ENCODE peak calls at places on chromosomes 11 and 22, in eight cellular contexts. H, W, F, A, R, K, B and N are unnamed samples.

GRCh38 chr11:106162190-106162589 is 84.7 kb downstream of the AASDHPPT start:
- DNase-seq in H (no peak), W (no peak), F (no peak), A (no peak), R (no peak), K (no peak), B (no peak), N (no peak)

GRCh38 chr22:25395915-25396314 is 168.6 kb upstream of the GRK3 start:
- DNase-seq in H (no peak), W (no peak), F (no peak), A (no peak), R (no peak), K (no peak), B (no peak), N (no peak)

GRCh38 chr11:102843474-102843873 is at the start of gene MMP3:
- DNase-seq in H (no peak), W (no peak), F (peak), A (no peak), R (no peak), K (no peak), B (no peak), N (no peak)

GRCh38 chr11:44139565-44140313 is 44.3 kb downstream of the EXT2 start:
- DNase-seq in H (no peak), W (no peak), F (no peak), A (no peak), R (no peak), K (no peak), B (no peak), N (no peak)

GRCh38 chr11:129930743-129931142 is 35.4 kb upstream of the NFRKB start:
- DNase-seq in H (no peak), W (no peak), F (no peak), A (no peak), R (no peak), K (no peak), B (no peak), N (no peak)

GRCh38 chr11:132278801-132279574 is 908.6 kb downstream of the NTM start:
- DNase-seq in H (peak), W (no peak), F (peak), A (no peak), R (no peak), K (no peak), B (no peak), N (no peak)

GRCh38 chr11:115716577-115717214 is 212.5 kb upstream of the CADM1 start:
- DNase-seq in H (no peak), W (peak), F (no peak), A (no peak), R (no peak), K (no peak), B (no peak), N (no peak)

GRCh38 chr11:121661796-121662508 is 209.2 kb upstream of the SORL1-AS1 start:
- DNase-seq in H (no peak), W (no peak), F (peak), A (no peak), R (no peak), K (no peak), B (no peak), N (no peak)

GRCh38 chr22:20551805-20552449 is 44.5 kb downstream of the MED15 start:
- DNase-seq in H (no peak), W (peak), F (no peak), A (peak), R (peak), K (no peak), B (peak), N (no peak)

GRCh38 chr11:342328-342727 is 21.7 kb upstream of the IFITM3 start:
- DNase-seq in H (no peak), W (no peak), F (no peak), A (no peak), R (no peak), K (no peak), B (no peak), N (no peak)

GRCh38 chr11:56624661-56625110 is 10.0 kb upstream of the OR5M1 start:
- DNase-seq in H (peak), W (no peak), F (peak), A (no peak), R (no peak), K (no peak), B (no peak), N (no peak)

GRCh38 chr11:128471138-128471661 is 116.2 kb downstream of the ETS1 start:
- DNase-seq in H (peak), W (no peak), F (no peak), A (peak), R (no peak), K (no peak), B (no peak), N (no peak)
- TF ChIP-seq POLR2A in H (peak), W (no peak), F (no peak), A (no peak), R (no peak), K (no peak), B (no peak), N (no peak)

GRCh38 chr11:47714554-47715081 is 551 bp downstream of the AGBL2 start:
- DNase-seq in H (no peak), W (peak), F (no peak), A (peak), R (no peak), K (no peak), B (no peak), N (no peak)

GRCh38 chr11:47711816-47712215 is 3.4 kb downstream of the AGBL2 start:
- DNase-seq in H (no peak), W (no peak), F (no peak), A (no peak), R (peak), K (no peak), B (no peak), N (no peak)

GRCh38 chr11:47716692-47717091 is 1.5 kb upstream of the AGBL2 start:
- DNase-seq in H (no peak), W (no peak), F (no peak), A (no peak), R (no peak), K (no peak), B (no peak), N (no peak)

GRCh38 chr11:47711225-47711624 is 3.9 kb downstream of the AGBL2 start:
- DNase-seq in H (no peak), W (no peak), F (no peak), A (no peak), R (no peak), K (no peak), B (no peak), N (no peak)

DNA sequence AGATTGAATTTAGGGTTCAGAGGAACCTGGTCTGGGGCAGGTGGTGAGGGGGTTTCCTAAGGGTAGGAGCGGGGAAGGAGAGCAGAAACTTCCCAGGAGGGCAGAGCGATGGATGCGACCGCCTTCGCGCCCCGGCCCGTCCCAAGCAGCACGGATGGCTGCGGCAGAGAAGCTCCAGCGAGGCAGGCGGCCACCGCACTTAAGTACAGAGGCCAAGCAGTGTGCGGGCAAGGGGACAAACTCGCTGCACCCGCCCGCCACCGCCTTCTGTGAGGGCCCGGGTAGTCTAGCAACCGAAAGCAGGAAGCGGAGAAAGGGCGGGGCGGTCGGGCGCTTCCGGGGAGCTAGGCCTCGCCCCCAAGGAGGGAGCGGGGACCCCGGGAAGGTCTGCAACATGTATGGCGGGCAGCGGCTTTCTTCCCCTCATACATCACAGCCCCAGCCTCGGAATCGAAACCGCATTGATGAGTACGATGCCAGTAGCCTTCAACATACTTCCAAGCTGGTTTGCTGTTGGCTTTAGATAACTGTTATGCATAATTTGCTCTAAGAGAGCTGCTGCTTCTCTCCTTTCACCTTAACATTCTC is at the start of gene AGBL2:
- DNase-seq in H (peak), W (peak), F (peak), A (peak), R (peak), K (peak), B (peak), N (peak)
- TF ChIP-seq POLR2A in H (peak), W (peak), F (no peak), A (no peak), R (no peak), K (peak), B (peak), N (no peak)

DNA sequence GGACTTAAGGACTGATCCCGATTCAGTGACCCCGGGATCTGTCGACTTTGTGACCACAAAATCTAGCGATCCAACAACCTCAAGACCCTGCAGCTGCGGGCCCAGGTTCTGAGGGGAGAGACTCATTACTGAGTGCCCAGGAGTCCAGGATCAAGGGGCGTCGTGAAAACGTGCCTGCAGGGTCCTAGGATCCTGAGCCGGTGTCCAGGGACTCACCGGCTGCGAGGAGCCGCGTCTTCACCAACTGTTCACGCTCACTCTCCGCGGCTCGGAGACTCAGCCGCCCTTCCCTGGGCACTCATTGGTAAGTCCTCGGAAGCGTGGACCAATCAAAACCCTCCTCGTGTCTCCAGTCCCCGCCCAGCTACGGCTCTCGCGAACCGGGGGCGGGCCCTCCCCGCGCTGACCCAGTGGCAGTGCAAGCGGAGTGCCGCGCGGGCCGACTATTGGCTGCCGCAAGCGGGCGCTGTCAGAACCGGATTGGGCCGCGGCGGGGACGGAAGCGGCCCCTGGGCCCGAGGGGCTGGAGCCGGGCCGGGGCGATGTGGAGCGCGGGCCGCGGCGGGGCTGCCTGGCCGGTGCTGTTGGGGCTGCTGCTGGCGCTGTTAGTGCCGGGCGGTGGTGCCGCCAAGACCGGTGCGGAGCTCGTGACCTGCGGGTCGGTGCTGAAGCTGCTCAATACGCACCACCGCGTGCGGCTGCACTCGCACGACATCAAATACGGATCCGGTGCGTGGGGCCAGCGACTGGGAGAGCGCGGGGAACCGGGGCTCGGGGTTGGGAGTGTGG is at the start of gene SDF2L1:
- DNase-seq in H (peak), W (peak), F (peak), A (peak), R (peak), K (peak), B (peak), N (peak)
- TF ChIP-seq POLR2A in H (peak), W (no peak), F (peak), A (no peak), R (peak), K (peak), B (peak), N (no peak)

DNA sequence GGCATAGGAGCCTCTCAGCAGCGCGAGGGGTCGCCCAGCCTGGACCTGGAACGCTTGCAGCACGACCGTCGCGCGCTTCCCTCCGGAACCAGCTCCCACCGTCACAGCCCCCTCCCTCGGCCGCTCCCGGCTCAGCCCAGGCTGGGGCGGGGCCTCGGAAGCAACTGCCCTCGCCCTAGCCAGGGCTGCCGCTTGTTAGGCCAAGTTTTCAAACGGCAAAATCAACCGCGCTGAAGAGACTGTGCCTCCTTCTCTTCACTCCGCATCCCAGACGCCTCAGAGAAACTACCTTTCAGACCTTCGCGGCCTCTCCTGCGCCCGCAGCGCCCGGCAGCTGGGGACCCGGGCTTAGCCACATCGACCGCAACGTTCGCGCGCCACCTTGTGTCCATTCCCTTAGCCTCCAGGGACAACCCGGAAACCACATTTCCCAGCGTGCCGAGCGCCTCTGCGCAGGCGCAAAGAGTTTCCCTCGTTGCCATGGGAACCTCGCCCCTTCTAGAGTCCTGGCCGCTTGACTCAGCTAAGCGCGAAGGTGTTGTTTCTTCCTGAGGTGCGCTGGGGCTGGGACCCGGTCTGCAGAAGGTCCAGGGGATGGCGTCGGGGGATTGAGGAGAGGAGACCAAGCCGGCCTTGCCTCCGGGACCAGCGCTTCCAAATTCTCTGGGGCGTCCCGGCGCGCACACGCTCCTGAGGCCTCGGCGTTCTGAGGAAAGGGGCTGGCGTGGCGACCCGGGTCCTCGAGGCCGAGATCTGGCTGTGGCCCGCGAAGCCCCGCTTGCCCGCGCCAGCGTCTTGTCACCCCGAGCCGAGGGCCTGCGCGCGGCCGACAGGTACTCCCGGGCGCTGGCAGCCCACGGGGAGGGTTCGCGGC is 14.3 kb downstream of the SSH3 start:
- DNase-seq in H (peak), W (peak), F (peak), A (peak), R (peak), K (peak), B (peak), N (peak)
- TF ChIP-seq POLR2A in H (peak), W (peak), F (peak), A (peak), R (peak), K (no peak), B (peak), N (no peak)

GRCh38 chr11:86954288-86955110 is 696 bp downstream of the FZD4 start:
- DNase-seq in H (no peak), W (peak), F (no peak), A (no peak), R (no peak), K (no peak), B (peak), N (no peak)

GRCh38 chr11:86952933-86953637 is 2.1 kb downstream of the FZD4 start:
- DNase-seq in H (no peak), W (no peak), F (peak), A (no peak), R (no peak), K (no peak), B (no peak), N (no peak)

GRCh38 chr11:86952221-86952875 is 2.8 kb downstream of the FZD4 start:
- DNase-seq in H (no peak), W (no peak), F (no peak), A (no peak), R (no peak), K (no peak), B (no peak), N (no peak)

GRCh38 chr11:86955674-86956522 is 703 bp upstream of the FZD4 start:
- DNase-seq in H (peak), W (peak), F (peak), A (peak), R (peak), K (peak), B (peak), N (peak)

GRCh38 chr11:86955111-86955673 is at the start of gene FZD4:
- DNase-seq in H (no peak), W (peak), F (peak), A (peak), R (peak), K (peak), B (peak), N (no peak)
- TF ChIP-seq POLR2A in H (no peak), W (peak), F (peak), A (no peak), R (peak), K (peak), B (peak), N (peak)

GRCh38 chr22:42369250-42370041 is 62.8 kb downstream of the NFAM1 start:
- DNase-seq in H (peak), W (peak), F (peak), A (peak), R (peak), K (peak), B (peak), N (peak)
- TF ChIP-seq POLR2A in H (peak), W (no peak), F (no peak), A (no peak), R (no peak), K (peak), B (peak), N (no peak)

GRCh38 chr11:85627332-85627997 is at the start of gene DLG2:
- DNase-seq in H (no peak), W (no peak), F (peak), A (no peak), R (peak), K (no peak), B (no peak), N (no peak)

GRCh38 chr11:85627998-85628770 is at the start of gene TMEM126B:
- DNase-seq in H (peak), W (peak), F (peak), A (peak), R (peak), K (peak), B (peak), N (peak)

GRCh38 chr11:85634747-85635146 is 6.4 kb downstream of the TMEM126B start:
- DNase-seq in H (no peak), W (no peak), F (no peak), A (no peak), R (no peak), K (no peak), B (no peak), N (no peak)

GRCh38 chr11:85626496-85626895 is 648 bp downstream of the DLG2 start:
- DNase-seq in H (no peak), W (no peak), F (no peak), A (no peak), R (no peak), K (no peak), B (peak), N (no peak)

GRCh38 chr11:85628771-85629341 is 463 bp downstream of the TMEM126B start:
- DNase-seq in H (no peak), W (no peak), F (peak), A (no peak), R (no peak), K (no peak), B (no peak), N (no peak)
- TF ChIP-seq POLR2A in H (no peak), W (no peak), F (no peak), A (no peak), R (no peak), K (no peak), B (no peak), N (no peak)

GRCh38 chr11:114153224-114153623 is 93.7 kb downstream of the ZBTB16 start:
- DNase-seq in H (no peak), W (no peak), F (no peak), A (no peak), R (no peak), K (no peak), B (no peak), N (no peak)
- TF ChIP-seq POLR2A in H (no peak), W (no peak), F (no peak), A (no peak), R (no peak), K (no peak), B (no peak), N (no peak)

DNA sequence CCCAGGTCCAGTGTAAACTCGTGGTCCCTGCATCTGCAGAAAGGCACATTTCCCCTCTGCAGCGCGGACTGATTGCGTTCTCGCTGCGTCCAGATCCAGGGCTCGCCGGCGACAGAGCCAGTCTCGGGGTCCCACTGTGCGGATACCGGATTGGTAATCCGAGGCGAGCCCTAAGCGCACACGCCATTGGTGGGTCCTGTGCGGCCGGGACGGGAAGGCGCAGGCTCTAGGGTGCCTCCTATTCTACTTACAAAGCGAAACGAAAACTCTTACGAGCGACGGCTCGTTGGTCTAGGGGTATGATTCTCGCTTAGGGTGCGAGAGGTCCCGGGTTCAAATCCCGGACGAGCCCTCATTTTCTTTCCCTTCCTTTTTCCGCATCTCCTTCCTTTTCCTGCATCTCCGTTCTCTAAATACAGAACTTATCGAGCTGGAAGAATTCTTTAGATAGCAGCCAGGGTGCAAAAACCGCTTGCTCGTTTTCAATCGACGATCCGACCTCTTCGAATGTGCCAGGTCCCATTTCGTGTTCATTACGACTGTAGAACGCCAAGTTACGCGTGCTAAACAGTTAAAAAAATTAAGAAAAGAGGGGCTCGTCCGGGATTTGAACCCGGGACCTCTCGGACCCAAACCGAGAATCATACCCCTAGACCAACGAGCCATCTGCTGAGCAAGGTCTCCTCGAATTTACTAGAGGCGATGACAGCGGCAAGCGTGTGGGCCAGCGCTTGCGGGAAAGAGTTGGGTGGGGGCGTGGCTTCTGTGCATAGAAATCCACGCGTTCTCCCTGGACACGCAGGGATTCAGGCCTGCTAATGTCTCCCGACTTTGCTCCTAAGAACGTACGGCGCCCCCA is 29.2 kb upstream of the WNT11 start:
- DNase-seq in H (peak), W (peak), F (peak), A (peak), R (peak), K (peak), B (peak), N (peak)
- TF ChIP-seq POLR2A in H (peak), W (no peak), F (peak), A (no peak), R (peak), K (no peak), B (peak), N (no peak)

DNA sequence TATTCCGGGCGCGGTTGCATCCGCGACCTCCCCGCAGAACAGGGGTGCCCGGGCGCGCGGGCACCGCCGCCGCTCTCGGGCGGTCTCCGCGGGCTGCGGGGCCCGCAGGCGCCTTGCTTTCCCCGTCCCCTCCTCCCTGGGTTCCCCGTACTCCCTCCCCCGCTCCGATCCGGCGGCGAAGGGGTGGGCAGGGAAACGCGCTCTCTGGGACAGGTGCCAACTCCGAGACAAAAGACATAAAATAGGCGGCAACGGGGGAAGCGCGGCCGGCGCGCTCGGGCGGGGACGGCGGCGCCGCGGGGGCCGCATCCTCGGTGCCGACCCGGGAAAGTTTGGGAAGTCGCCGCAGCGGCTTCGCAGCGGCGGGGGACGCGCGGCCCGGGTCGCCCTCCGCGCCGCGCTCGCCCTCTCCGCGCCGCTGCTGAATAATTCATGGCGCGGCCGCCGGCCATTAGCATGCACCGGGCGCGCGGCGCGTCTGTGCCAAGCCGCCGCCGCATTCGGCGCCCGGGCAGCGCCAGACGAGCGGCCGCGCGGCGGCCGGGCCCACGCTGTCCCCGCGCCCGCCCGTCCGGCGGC is 78.8 kb upstream of the PPARA start:
- DNase-seq in H (no peak), W (peak), F (peak), A (peak), R (peak), K (peak), B (peak), N (peak)
- TF ChIP-seq POLR2A in H (peak), W (peak), F (no peak), A (no peak), R (peak), K (peak), B (peak), N (peak)